ENCODE peak calls at places on chromosomes 6 and 20, in ten cellular contexts. N is neural crest cell; S is H9; G is IMR-90; V is body of pancreas; T is BJ; F is activated CD8-positive, alpha-beta T cell treated with anti-CD3 and anti-CD28 coated beads for 36 hours; O is astrocyte of the spinal cord; Y is bronchial epithelial cell; Q is type B pancreatic cell. R is an unnamed sample.

GRCh38 chr6:3194535-3195376 is 32.7 kb downstream of the TUBB2B start:
- DNase-seq in Q (no peak), N (peak; percentile 48), F (peak; percentile 31), V (no peak), O (peak; percentile 79), T (no peak), Y (no peak), S (peak; percentile 65), G (peak; percentile 46), R (peak; percentile 70)

GRCh38 chr20:52746190-52746589 is 226.0 kb upstream of the TSHZ2 start:
- DNase-seq in V (no peak), S (peak; percentile 61), T (no peak), F (no peak), G (no peak), Q (no peak), N (no peak), O (no peak), Y (no peak), R (no peak)

GRCh38 chr6:106927531-106928398 is 46.8 kb downstream of the CD24 start:
- DNase-seq in V (peak; percentile 80), T (no peak), Q (peak; percentile 72), S (peak; percentile 71), G (peak; percentile 21), O (peak; percentile 51), Y (peak; percentile 41), N (peak; percentile 69), F (peak; percentile 41), R (peak; percentile 49)

GRCh38 chr6:129662406-129662766 is 47.6 kb downstream of the ARHGAP18 start:
- DNase-seq in F (no peak), O (no peak), Y (no peak), T (no peak), G (no peak), Q (no peak), N (no peak), S (no peak), V (no peak), R (peak; percentile 70)

GRCh38 chr6:149405823-149406765 is 6.0 kb downstream of the SUMO4 start:
- DNase-seq in V (no peak), Y (peak; percentile 43), Q (no peak), G (peak; percentile 51), F (no peak), N (no peak), O (peak; percentile 18), S (no peak), T (no peak), R (no peak)

GRCh38 chr6:166656269-166657206 is 29.5 kb upstream of the RPS6KA2 start:
- DNase-seq in S (no peak), F (peak; percentile 12), Q (no peak), T (no peak), V (no peak), O (no peak), G (peak; percentile 58), N (no peak), Y (no peak), R (no peak)

GRCh38 chr6:143750945-143751344 is 73.2 kb downstream of the PHACTR2 start:
- DNase-seq in Y (no peak), T (no peak), N (no peak), F (no peak), S (no peak), G (no peak), O (no peak), Q (no peak), V (no peak), R (no peak)

GRCh38 chr6:41271901-41272395 is 14.5 kb downstream of the TREM1 start:
- DNase-seq in T (no peak), G (no peak), Q (no peak), S (no peak), V (peak; percentile 13), O (no peak), F (peak; percentile 24), Y (no peak), N (no peak), R (no peak)

GRCh38 chr6:30578051-30578450 is 6.8 kb downstream of the ABCF1 start:
- DNase-seq in T (no peak), F (no peak), S (no peak), Y (no peak), O (no peak), N (no peak), V (no peak), G (no peak), Q (no peak), R (no peak)

GRCh38 chr6:45411959-45412358 is 34.2 kb upstream of the SUPT3H start:
- DNase-seq in N (no peak), Y (peak; percentile 49), Q (no peak), F (no peak), V (no peak), S (no peak), G (no peak), T (no peak), O (peak; percentile 29), R (no peak)

GRCh38 chr6:18492957-18493356 is 105.8 kb downstream of the RNF144B start:
- DNase-seq in T (no peak), Q (no peak), F (no peak), Y (no peak), S (no peak), V (no peak), N (no peak), O (no peak), G (no peak), R (no peak)

DNA sequence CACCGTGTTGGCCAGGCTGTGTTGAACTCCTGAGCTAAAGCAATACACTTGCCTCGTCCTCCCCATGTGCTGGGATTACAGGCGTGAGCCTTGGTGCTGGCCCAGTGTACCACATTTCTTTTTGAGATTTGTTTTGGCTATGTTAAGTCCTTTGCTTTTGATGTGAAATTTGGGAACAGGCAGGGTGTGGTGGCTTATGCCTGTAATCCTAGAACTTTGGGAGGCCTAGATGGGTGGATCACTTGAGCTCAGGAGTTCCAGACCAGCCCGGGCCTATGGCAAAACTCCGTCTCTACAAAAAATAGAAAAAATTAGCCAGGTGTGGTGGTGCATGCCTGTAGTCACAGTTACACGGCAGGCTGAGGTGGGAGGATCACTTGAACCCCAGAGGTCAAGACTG is 40.2 kb downstream of the GINS1 start:
- DNase-seq in S (no peak), N (no peak), T (no peak), Q (no peak), F (no peak), G (no peak), V (no peak), O (no peak), Y (no peak), R (no peak)
- TF ChIP-seq CTCF in S (no peak), N (no peak), T (no peak), Q (no peak), F (no peak), G (no peak), V (no peak), O (no peak), Y (no peak), R (no peak)

GRCh38 chr20:25295386-25296093 is 47.7 kb downstream of the PYGB start:
- DNase-seq in T (no peak), Q (no peak), F (no peak), G (no peak), Y (peak; percentile 44), O (no peak), S (peak; percentile 50), V (peak; percentile 48), N (no peak), R (no peak)
- TF ChIP-seq CTCF in T (no peak), Q (no peak), F (no peak), G (no peak), Y (peak; percentile 4), O (no peak), S (no peak), V (no peak), N (no peak), R (no peak)

GRCh38 chr6:157280153-157280552 is 43.2 kb downstream of the TMEM242 start:
- DNase-seq in S (no peak), Q (no peak), V (no peak), F (no peak), O (no peak), G (no peak), N (no peak), T (no peak), Y (no peak), R (no peak)
- TF ChIP-seq CTCF in S (no peak), Q (no peak), V (no peak), F (no peak), O (no peak), G (no peak), N (no peak), T (no peak), Y (no peak), R (no peak)

GRCh38 chr20:19056909-19057308 is 155.5 kb upstream of the SLC24A3 start:
- DNase-seq in S (no peak), G (no peak), F (peak; percentile 33), T (no peak), V (no peak), O (no peak), Q (no peak), Y (no peak), N (no peak), R (no peak)
- TF ChIP-seq CTCF in S (peak; percentile 56), G (no peak), F (peak; percentile 44), T (no peak), V (no peak), O (no peak), Q (peak; percentile 32), Y (peak; percentile 4), N (peak; percentile 27), R (no peak)

R was measured in GM12865.